ENCODE peak calls at places on chromosome 13, in ten cellular contexts. B is colonic mucosa, J is Panc1, N is left lung, Y is fibroblast of pulmonary artery, Z is epithelial cell of esophagus, V is AG04450, S is psoas muscle, A is AG09309, L is choroid plexus epithelial cell. U is an unnamed sample.

GRCh38 chr13:73991384-73991783 is 142.8 kb downstream of the KLF12 start:
- DNase-seq in L (no peak), S (no peak), V (no peak), N (no peak), Y (no peak), B (no peak), A (no peak), Z (no peak), J (no peak), U (no peak)

GRCh38 chr13:113147206-113147605 is 11.2 kb upstream of the PROZ start:
- DNase-seq in J (no peak), Z (no peak), Y (no peak), B (no peak), S (no peak), N (no peak), L (no peak), A (no peak), V (no peak), U (no peak)

GRCh38 chr13:41428155-41428554 is 29.2 kb upstream of the RGCC start:
- DNase-seq in B (peak), Y (peak), A (no peak), V (no peak), N (no peak), J (no peak), Z (no peak), L (no peak), S (no peak), U (no peak)

GRCh38 chr13:48653074-48654054 is at the start of gene CYSLTR2:
- DNase-seq in A (no peak), Y (peak), N (no peak), Z (no peak), S (no peak), J (no peak), V (no peak), B (no peak), L (peak), U (peak)

GRCh38 chr13:50228527-50228926 is 213.3 kb downstream of the KCNRG start:
- DNase-seq in Z (no peak), A (no peak), S (no peak), L (no peak), B (no peak), J (no peak), Y (no peak), V (no peak), N (no peak), U (no peak)

GRCh38 chr13:42272115-42272756 is at the start of gene AKAP11:
- DNase-seq in V (no peak), A (no peak), Y (peak), J (no peak), B (peak), L (peak), Z (peak), S (peak), N (peak), U (no peak)

GRCh38 chr13:79874396-79875360 is 393.7 kb downstream of the NDFIP2 start:
- DNase-seq in Y (no peak), L (no peak), N (no peak), V (no peak), S (no peak), J (no peak), B (no peak), Z (peak), A (no peak), U (no peak)

GRCh38 chr13:95535243-95535642 is 17.3 kb upstream of the CLDN10 start:
- DNase-seq in A (peak), N (peak), V (no peak), Y (peak), B (no peak), Z (peak), S (no peak), L (peak), J (peak), U (peak)

GRCh38 chr13:60214213-60215079 is 50.7 kb upstream of the DIAPH3 start:
- DNase-seq in B (no peak), S (no peak), Z (no peak), Y (no peak), L (no peak), V (no peak), N (no peak), J (no peak), A (no peak), U (no peak)

GRCh38 chr13:27583645-27584044 is 36.7 kb downstream of the LNX2 start:
- DNase-seq in N (no peak), Y (peak), V (no peak), J (no peak), Z (no peak), L (peak), B (no peak), A (no peak), S (no peak), U (no peak)

GRCh38 chr13:36518707-36519106 is 86.4 kb downstream of the CCNA1 start:
- DNase-seq in Y (no peak), J (no peak), L (no peak), B (no peak), N (no peak), Z (no peak), V (no peak), A (no peak), S (no peak), U (no peak)

GRCh38 chr13:23516190-23516589 is 54.0 kb upstream of the TNFRSF19 start:
- DNase-seq in Y (peak), V (no peak), J (no peak), B (no peak), A (no peak), L (peak), S (no peak), Z (no peak), N (no peak), U (no peak)

GRCh38 chr13:30410705-30411125 is 11.6 kb upstream of the UBE2L5 start:
- DNase-seq in V (no peak), S (no peak), Z (no peak), N (no peak), A (no peak), Y (no peak), J (no peak), L (no peak), B (no peak), U (no peak)

GRCh38 chr13:40269086-40269485 is 397.4 kb downstream of the FOXO1 start:
- DNase-seq in N (no peak), L (peak), B (no peak), Y (peak), Z (no peak), A (no peak), J (no peak), V (no peak), S (peak), U (no peak)

GRCh38 chr13:32910530-32910929 is 105.7 kb upstream of the KL start:
- DNase-seq in J (no peak), L (no peak), N (no peak), A (no peak), Y (no peak), B (no peak), Z (no peak), V (no peak), S (no peak), U (no peak)

GRCh38 chr13:32914686-32915085 is 101.5 kb upstream of the KL start:
- DNase-seq in L (no peak), A (no peak), S (no peak), J (no peak), B (no peak), V (no peak), N (no peak), Z (peak), Y (no peak), U (no peak)

GRCh38 chr13:32917504-32917903 is 98.7 kb upstream of the KL start:
- DNase-seq in S (no peak), Z (peak), J (no peak), V (no peak), L (no peak), A (no peak), N (no peak), B (no peak), Y (peak), U (no peak)

GRCh38 chr13:32905864-32906180 is 110.4 kb upstream of the KL start:
- DNase-seq in A (no peak), B (peak), V (no peak), Y (peak), N (no peak), S (no peak), Z (no peak), L (peak), J (no peak), U (no peak)

GRCh38 chr13:32911506-32911905 is 104.7 kb upstream of the KL start:
- DNase-seq in V (no peak), Z (peak), A (peak), S (no peak), J (no peak), B (no peak), L (peak), Y (peak), N (no peak), U (peak)
- TF ChIP-seq CTCF in V (peak), Z (peak), A (peak), S (no peak), J (peak), B (peak), L (peak), Y (peak), N (no peak), U (peak)

DNA sequence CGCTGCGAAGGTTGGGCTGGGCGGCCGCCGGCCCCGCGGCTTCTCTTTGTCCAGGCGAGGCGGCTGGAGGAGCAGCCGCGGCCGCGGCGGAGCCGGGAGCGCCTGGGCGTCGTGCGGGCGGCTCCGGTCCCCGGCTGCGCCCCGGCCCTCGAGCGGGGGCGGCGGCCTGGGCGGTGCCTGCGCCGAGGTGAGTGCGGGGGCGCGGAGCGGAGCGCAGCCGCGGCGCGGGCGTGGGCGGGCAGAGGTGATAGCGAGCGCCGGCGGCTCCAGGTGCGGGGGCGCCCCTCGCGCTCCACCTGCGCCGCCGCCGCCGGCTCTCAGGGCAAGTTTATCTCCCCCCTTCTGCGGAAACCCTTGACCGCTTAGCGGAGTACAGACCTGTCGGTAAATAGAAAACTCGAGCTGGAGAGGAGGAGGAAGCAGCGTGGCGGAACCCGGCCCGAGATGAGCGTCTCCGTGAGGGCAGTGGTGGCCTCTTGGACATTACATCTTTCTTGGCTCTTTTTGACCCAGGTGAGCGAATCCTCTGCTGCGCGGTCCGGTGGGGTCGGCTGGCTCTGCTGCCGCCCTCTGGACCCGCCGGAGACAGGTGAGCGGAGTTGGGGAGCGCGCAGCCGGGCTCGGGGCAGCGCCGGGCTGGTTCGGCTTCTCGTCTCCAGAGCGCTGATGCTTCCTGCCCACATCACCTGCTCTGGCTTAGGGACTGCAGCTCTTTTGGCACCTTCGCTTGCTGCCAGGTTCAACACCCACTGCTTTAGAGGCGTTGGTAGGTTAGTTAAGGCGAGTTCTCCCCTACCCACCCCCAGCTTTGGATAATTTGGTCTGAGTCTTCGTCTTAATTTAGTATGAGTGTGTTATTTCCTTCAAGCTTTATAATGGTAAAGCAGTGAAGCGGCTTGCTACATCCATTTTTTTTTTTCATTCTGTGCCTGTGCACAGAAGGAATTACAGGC is at the start of gene MTUS2:
- DNase-seq in Z (peak), J (no peak), Y (no peak), N (no peak), V (no peak), L (peak), A (no peak), B (no peak), S (no peak), U (no peak)
- H3K4me3 ChIP-seq in Z (peak), J (peak), Y (peak), N (peak), V (peak), L (peak), A (peak), B (peak), S (peak), U (peak)

DNA sequence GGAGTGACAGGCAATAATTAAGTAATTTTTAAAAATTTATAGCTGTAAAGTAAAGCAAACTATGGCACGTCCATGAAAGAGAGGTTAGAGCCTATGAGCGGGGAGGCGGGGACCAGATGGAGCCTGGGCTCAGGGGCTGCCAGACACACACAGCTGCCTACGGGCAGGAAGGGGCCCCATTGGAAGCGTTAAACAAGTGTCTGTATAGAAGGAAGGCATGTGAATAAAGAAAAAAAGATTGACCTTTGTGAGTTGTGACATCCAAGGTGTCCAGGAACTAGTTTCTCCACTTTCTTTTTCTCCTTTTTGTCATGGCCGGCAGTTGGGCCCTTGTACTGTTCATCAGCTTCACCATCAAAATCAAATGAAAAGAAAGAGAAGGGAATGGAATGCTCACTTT is 56.8 kb downstream of the LRCH1 start:
- DNase-seq in N (no peak), L (no peak), B (no peak), J (no peak), V (no peak), A (no peak), Z (no peak), S (no peak), Y (no peak), U (no peak)
- TF ChIP-seq CTCF in N (no peak), L (no peak), B (no peak), J (no peak), V (no peak), A (no peak), Z (no peak), S (no peak), Y (no peak), U (no peak)

DNA sequence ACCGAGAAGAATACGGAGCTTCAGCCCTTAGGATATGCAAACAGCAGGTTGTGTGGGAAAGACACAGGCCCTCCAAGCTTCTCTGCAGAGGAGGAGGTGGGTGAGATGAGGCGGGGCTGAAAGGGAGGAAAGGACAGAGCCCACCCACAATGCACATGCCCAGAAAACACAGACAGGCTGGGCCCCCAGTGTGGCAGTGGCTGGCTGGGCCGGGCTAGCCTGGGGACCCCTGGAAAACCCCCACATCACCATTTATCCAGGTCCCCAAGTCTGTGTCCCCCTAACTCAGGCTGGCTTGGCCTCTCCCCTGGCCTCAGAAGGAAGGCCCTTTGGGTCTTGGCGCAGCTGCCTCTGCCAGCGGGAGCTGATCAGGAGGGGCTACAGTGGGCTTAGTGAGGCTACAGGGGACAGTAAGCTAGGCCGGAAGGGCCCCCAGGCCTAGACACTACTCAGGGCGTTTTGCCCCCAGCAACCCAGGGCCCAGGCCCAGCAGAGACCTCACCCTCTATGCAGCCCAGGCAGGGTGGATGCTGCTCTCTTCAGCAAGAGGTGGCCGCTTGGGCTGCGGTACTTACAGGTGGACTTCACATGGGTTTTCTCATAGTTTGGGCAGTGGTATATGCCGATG is 119.5 kb downstream of the TUBA3C start:
- DNase-seq in N (no peak), Z (no peak), B (no peak), S (no peak), V (no peak), J (no peak), L (no peak), Y (no peak), A (no peak), U (no peak)
- H3K4me3 ChIP-seq in N (no peak), Z (no peak), B (no peak), S (no peak), V (no peak), J (no peak), L (no peak), Y (no peak), A (no peak), U (no peak)

DNA sequence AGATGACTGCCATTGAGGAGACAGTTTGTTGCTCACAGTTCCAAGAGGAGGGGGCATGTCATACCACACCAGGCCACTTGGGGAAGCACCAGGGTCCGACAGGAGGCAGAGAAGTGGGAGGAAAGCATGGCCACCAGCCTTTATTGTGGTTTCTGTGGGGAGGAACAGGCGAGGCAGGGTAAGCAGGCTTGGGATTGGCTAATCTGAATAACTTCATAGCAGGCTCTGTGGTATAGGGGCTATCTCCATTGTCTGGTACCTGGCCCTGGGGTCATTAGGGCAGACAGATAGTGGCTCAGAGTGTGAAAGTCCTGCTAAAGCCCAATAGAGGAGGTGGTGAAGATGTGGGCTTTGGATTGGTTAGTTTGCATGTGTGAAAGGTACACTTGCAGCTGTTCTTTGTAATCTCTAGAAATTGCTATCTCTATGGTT is 35.5 kb downstream of the CBY2 start:
- DNase-seq in L (no peak), B (no peak), Y (no peak), A (no peak), Z (no peak), V (no peak), N (no peak), S (no peak), J (no peak), U (no peak)
- TF ChIP-seq CTCF in L (peak), B (no peak), Y (peak), A (no peak), Z (no peak), V (peak), N (no peak), S (no peak), J (peak), U (peak)

GRCh38 chr13:51322826-51323225 is 16.7 kb upstream of the SERPINE3 start:
- DNase-seq in V (no peak), Y (no peak), L (no peak), A (no peak), B (no peak), S (no peak), N (no peak), Z (no peak), J (no peak), U (no peak)
- H3K4me3 ChIP-seq in V (no peak), Y (no peak), L (no peak), A (no peak), B (no peak), S (no peak), N (no peak), Z (no peak), J (no peak), U (no peak)